ENCODE peak calls at places on chromosome 15, in five cellular contexts. One of them, this sample, is unnamed.

GRCh38 chr15:81400640-81401236 is 26.7 kb upstream of the TMC3 start:
- DNase-seq in COLO829: peak
- DNase-seq in HTR-8/SVneo: peak
- DNase-seq in hippocampal formation: peak
- DNase-seq in ureter: no peak
- DNase-seq in this sample: peak

GRCh38 chr15:76169013-76169412 is 109.2 kb downstream of the TMEM266 start:
- DNase-seq in COLO829: no peak
- DNase-seq in HTR-8/SVneo: no peak
- DNase-seq in ureter: no peak
- DNase-seq in hippocampal formation: no peak
- DNase-seq in this sample: no peak

GRCh38 chr15:30872341-30872748 is 31.4 kb upstream of the FAN1 start:
- DNase-seq in hippocampal formation: no peak
- DNase-seq in HTR-8/SVneo: no peak
- DNase-seq in ureter: no peak
- DNase-seq in COLO829: no peak
- DNase-seq in this sample: no peak

GRCh38 chr15:70252056-70252935 is 154.6 kb upstream of the TLE3 start:
- DNase-seq in hippocampal formation: no peak
- DNase-seq in COLO829: no peak
- DNase-seq in HTR-8/SVneo: no peak
- DNase-seq in ureter: peak
- DNase-seq in this sample: no peak

GRCh38 chr15:28977377-28978010 is 91.7 kb downstream of the APBA2 start:
- DNase-seq in hippocampal formation: peak
- DNase-seq in COLO829: peak
- DNase-seq in HTR-8/SVneo: peak
- DNase-seq in ureter: peak
- DNase-seq in this sample: no peak

GRCh38 chr15:68979036-68979435 is 35.5 kb upstream of the NOX5 start:
- DNase-seq in COLO829: no peak
- DNase-seq in ureter: no peak
- DNase-seq in hippocampal formation: peak
- DNase-seq in HTR-8/SVneo: no peak
- DNase-seq in this sample: no peak

GRCh38 chr15:98735895-98736617 is 87.7 kb downstream of the IGF1R start:
- DNase-seq in ureter: no peak
- DNase-seq in hippocampal formation: no peak
- DNase-seq in HTR-8/SVneo: no peak
- DNase-seq in COLO829: no peak
- DNase-seq in this sample: no peak

GRCh38 chr15:61411941-61412510 is 182.9 kb upstream of the RORA start:
- DNase-seq in HTR-8/SVneo: no peak
- DNase-seq in ureter: no peak
- DNase-seq in COLO829: no peak
- DNase-seq in hippocampal formation: peak
- DNase-seq in this sample: no peak

GRCh38 chr15:39270221-39270835 is 310.6 kb upstream of the THBS1 start:
- DNase-seq in hippocampal formation: no peak
- DNase-seq in COLO829: peak
- DNase-seq in ureter: no peak
- DNase-seq in HTR-8/SVneo: no peak
- DNase-seq in this sample: no peak

GRCh38 chr15:51830279-51830806 is 890 bp downstream of the TMOD3 start:
- DNase-seq in COLO829: no peak
- DNase-seq in ureter: no peak
- DNase-seq in HTR-8/SVneo: peak
- DNase-seq in hippocampal formation: no peak
- DNase-seq in this sample: no peak

GRCh38 chr15:65942436-65942835 is 73.1 kb downstream of the RAB11A start:
- DNase-seq in ureter: no peak
- DNase-seq in HTR-8/SVneo: no peak
- DNase-seq in hippocampal formation: no peak
- DNase-seq in COLO829: no peak
- DNase-seq in this sample: no peak

GRCh38 chr15:67785431-67785830 is 39.9 kb upstream of the SKOR1 start:
- DNase-seq in COLO829: no peak
- DNase-seq in HTR-8/SVneo: no peak
- DNase-seq in ureter: no peak
- DNase-seq in hippocampal formation: no peak
- DNase-seq in this sample: no peak

GRCh38 chr15:90201150-90201943 is at the start of gene SEMA4B:
- DNase-seq in COLO829: peak
- DNase-seq in ureter: peak
- DNase-seq in HTR-8/SVneo: peak
- DNase-seq in hippocampal formation: peak
- DNase-seq in this sample: peak